ENCODE peak calls at places on chromosomes 11 and 22, in nine cellular contexts. P is left cardiac atrium, B is NCI-H774, T is psoas muscle, A is PC-3, N is GM12865, X is Daoy, U is dermis blood vessel endothelial cell, M is head of caudate nucleus. D is an unnamed sample.

GRCh38 chr11:47408598-47409439 is 429 bp downstream of the SLC39A13 start:
- DNase-seq in P (peak), B (no peak), T (peak), A (peak), N (no peak), X (peak), U (peak), M (no peak), D (no peak)

GRCh38 chr11:46675288-46675851 is 25.0 kb downstream of the ARHGAP1 start:
- DNase-seq in P (peak), B (no peak), T (peak), A (peak), N (no peak), X (peak), U (no peak), M (no peak), D (peak)

GRCh38 chr22:22043296-22044078 is 60.9 kb upstream of the TOP3B start:
- DNase-seq in P (no peak), B (no peak), T (no peak), A (no peak), N (peak), X (no peak), U (no peak), M (no peak), D (no peak)

GRCh38 chr11:82854242-82854641 is 46.0 kb downstream of the PRCP start:
- DNase-seq in P (no peak), B (no peak), T (no peak), A (peak), N (no peak), X (no peak), U (peak), M (no peak), D (no peak)

GRCh38 chr11:67014343-67014742 is 8.6 kb upstream of the SYT12 start:
- DNase-seq in P (no peak), B (no peak), T (no peak), A (no peak), N (no peak), X (no peak), U (no peak), M (no peak), D (no peak)

GRCh38 chr11:119315139-119316016 is 1.6 kb downstream of the MCAM start:
- DNase-seq in P (peak), B (peak), T (no peak), A (peak), N (peak), X (peak), U (peak), M (peak), D (peak)

GRCh38 chr22:32617883-32618282 is 143.3 kb downstream of the FBXO7 start:
- DNase-seq in P (no peak), B (no peak), T (no peak), A (no peak), N (no peak), X (peak), U (no peak), M (no peak), D (no peak)

GRCh38 chr22:21593406-21594232 is 26.1 kb downstream of the UBE2L3 start:
- DNase-seq in P (peak), B (no peak), T (no peak), A (peak), N (no peak), X (no peak), U (no peak), M (no peak), D (no peak)

GRCh38 chr11:66176650-66177049 is 91.8 kb upstream of the RAB1B start:
- DNase-seq in P (no peak), B (no peak), T (no peak), A (peak), N (no peak), X (no peak), U (no peak), M (no peak), D (no peak)

GRCh38 chr11:64998690-64999431 is 2.1 kb upstream of the BATF2 start:
- DNase-seq in P (no peak), B (no peak), T (no peak), A (no peak), N (no peak), X (no peak), U (no peak), M (no peak), D (no peak)

GRCh38 chr11:44860346-44860745 is 90.3 kb downstream of the TP53I11 start:
- DNase-seq in P (no peak), B (no peak), T (no peak), A (no peak), N (no peak), X (no peak), U (no peak), M (no peak), D (no peak)

GRCh38 chr11:30741039-30741550 is 154.9 kb upstream of the MPPED2 start:
- DNase-seq in P (no peak), B (no peak), T (no peak), A (no peak), N (no peak), X (peak), U (no peak), M (no peak), D (no peak)

GRCh38 chr11:108562746-108563581 is 30.6 kb downstream of the EXPH5 start:
- DNase-seq in P (no peak), B (no peak), T (no peak), A (peak), N (no peak), X (no peak), U (no peak), M (no peak), D (no peak)

GRCh38 chr11:119691020-119691666 is 37.9 kb downstream of the NECTIN1 start:
- DNase-seq in P (no peak), B (no peak), T (no peak), A (no peak), N (peak), X (no peak), U (no peak), M (no peak), D (no peak)

GRCh38 chr22:37345863-37346514 is 63.7 kb downstream of the CYTH4 start:
- DNase-seq in P (no peak), B (no peak), T (no peak), A (peak), N (no peak), X (peak), U (peak), M (no peak), D (no peak)

GRCh38 chr11:128720522-128720985 is 26.7 kb downstream of the FLI1 start:
- DNase-seq in P (no peak), B (no peak), T (no peak), A (no peak), N (peak), X (no peak), U (peak), M (no peak), D (no peak)

GRCh38 chr11:64844330-64845124 is at the start of gene CDC42BPG:
- DNase-seq in P (peak), B (peak), T (peak), A (peak), N (peak), X (peak), U (peak), M (peak), D (no peak)

D was measured in hippocampal formation.